ENCODE peak calls at places on chromosomes 6 and 20, in four cellular contexts. F is gastrocnemius medialis, P is A549, U is HepG2. N is an unnamed sample.

GRCh38 chr6:37868447-37868825 is 48.9 kb downstream of the ZFAND3 start:
- DNase-seq in F (no peak), P (no peak), U (no peak), N (no peak)

GRCh38 chr6:90284236-90284744 is 12.4 kb downstream of the BACH2 start:
- DNase-seq in F (peak; percentile 53), P (peak; percentile 62), U (no peak), N (no peak)

GRCh38 chr20:31926493-31926892 is 25.4 kb downstream of the PDRG1 start:
- DNase-seq in F (no peak), P (no peak), U (no peak), N (no peak)

GRCh38 chr6:30100154-30100553 is 12.7 kb downstream of the TRIM31 start:
- DNase-seq in F (no peak), P (no peak), U (no peak), N (no peak)

GRCh38 chr6:92024071-92024470 is 1395.3 kb downstream of the EPHA7 start:
- DNase-seq in F (no peak), P (no peak), U (no peak), N (no peak)

GRCh38 chr6:168088161-168089106 is 9.4 kb upstream of the FRMD1 start:
- DNase-seq in F (no peak), P (no peak), U (peak; percentile 59), N (peak; percentile 66)

GRCh38 chr6:165891320-165891719 is 228.3 kb upstream of the PDE10A start:
- DNase-seq in F (no peak), P (no peak), U (no peak), N (no peak)

GRCh38 chr6:35497571-35498406 is 910 bp upstream of the TEAD3 start:
- DNase-seq in F (no peak), P (peak; percentile 26), U (peak; percentile 47), N (peak; percentile 86)

GRCh38 chr6:45801471-45802289 is 214.0 kb downstream of the CLIC5 start:
- DNase-seq in F (no peak), P (no peak), U (no peak), N (no peak)

GRCh38 chr20:56443654-56444540 is 24.5 kb upstream of the RTF2 start:
- DNase-seq in F (no peak), P (no peak), U (peak; percentile 29), N (no peak)

GRCh38 chr6:15907914-15908518 is 220.9 kb upstream of the MYLIP start:
- DNase-seq in F (no peak), P (no peak), U (no peak), N (no peak)

GRCh38 chr20:61895016-61895415 is 170.7 kb downstream of the TAF4 start:
- DNase-seq in F (peak; percentile 24), P (no peak), U (no peak), N (peak; percentile 73)

GRCh38 chr6:17159240-17159639 is 57.4 kb downstream of the STMND1 start:
- DNase-seq in F (no peak), P (no peak), U (peak; percentile 83), N (no peak)

GRCh38 chr6:139977887-139978332 is 603.5 kb upstream of the CITED2 start:
- DNase-seq in F (peak; percentile 33), P (no peak), U (peak; percentile 18), N (no peak)

GRCh38 chr20:49368596-49368995 is 90.7 kb upstream of the ZNFX1 start:
- DNase-seq in F (no peak), P (no peak), U (no peak), N (no peak)

GRCh38 chr6:89828988-89829590 is 591 bp upstream of the CASP8AP2 start:
- DNase-seq in F (no peak), P (peak; percentile 21), U (no peak), N (peak; percentile 81)

GRCh38 chr6:23245559-23245958 is 676.2 kb downstream of the HDGFL1 start:
- DNase-seq in F (no peak), P (no peak), U (no peak), N (no peak)

GRCh38 chr6:117616971-117617765 is 14.9 kb upstream of the GOPC start:
- DNase-seq in F (no peak), P (no peak), U (no peak), N (no peak)

GRCh38 chr6:154373971-154374370 is 17.4 kb upstream of the IPCEF1 start:
- DNase-seq in F (no peak), P (no peak), U (no peak), N (no peak)

GRCh38 chr20:36908603-36909002 is 32.7 kb downstream of the TLDC2 start:
- DNase-seq in F (no peak), P (no peak), U (no peak), N (no peak)

GRCh38 chr6:26594730-26595632 is 1.8 kb upstream of the ABT1 start:
- DNase-seq in F (no peak), P (peak; percentile 53), U (peak; percentile 58), N (no peak)

GRCh38 chr20:40966103-40966502 is 62.5 kb upstream of the TOP1 start:
- DNase-seq in F (no peak), P (no peak), U (peak; percentile 53), N (no peak)

GRCh38 chr6:32692019-32692418 is 25.6 kb upstream of the HLA-DQB1 start:
- DNase-seq in F (no peak), P (no peak), U (peak; percentile 35), N (no peak)

GRCh38 chr20:18831830-18832229 is 18.2 kb downstream of the SCP2D1 start:
- DNase-seq in F (no peak), P (no peak), U (no peak), N (no peak)

GRCh38 chr6:135002229-135002844 is 52.3 kb downstream of the HBS1L start:
- DNase-seq in F (no peak), P (peak; percentile 5), U (peak; percentile 12), N (no peak)

GRCh38 chr6:106162926-106163325 is 76.8 kb downstream of the PRDM1 start:
- DNase-seq in F (no peak), P (no peak), U (no peak), N (no peak)

GRCh38 chr20:444117-444516 is 18.2 kb downstream of the TBC1D20 start:
- DNase-seq in F (no peak), P (no peak), U (no peak), N (no peak)

GRCh38 chr20:64041781-64042771 is 6.1 kb downstream of the C20orf204 start:
- DNase-seq in F (no peak), P (no peak), U (no peak), N (peak; percentile 83)
- TF ChIP-seq POLR2A in F (no peak), P (no peak), U (peak; percentile 46), N (no peak)

GRCh38 chr20:13685623-13686022 is 46.9 kb upstream of the TASP1 start:
- DNase-seq in F (no peak), P (no peak), U (no peak), N (no peak)
- TF ChIP-seq CTCF in F (no peak), P (no peak), U (no peak), N (no peak)

GRCh38 chr20:43457640-43458421 is at the start of gene SRSF6:
- DNase-seq in F (peak; percentile 93), P (peak; percentile 84), U (peak; percentile 88), N (peak; percentile 98)
- TF ChIP-seq POLR2A in F (peak; percentile 99), P (peak; percentile 99), U (peak; percentile 99), N (peak; percentile 94)

DNA sequence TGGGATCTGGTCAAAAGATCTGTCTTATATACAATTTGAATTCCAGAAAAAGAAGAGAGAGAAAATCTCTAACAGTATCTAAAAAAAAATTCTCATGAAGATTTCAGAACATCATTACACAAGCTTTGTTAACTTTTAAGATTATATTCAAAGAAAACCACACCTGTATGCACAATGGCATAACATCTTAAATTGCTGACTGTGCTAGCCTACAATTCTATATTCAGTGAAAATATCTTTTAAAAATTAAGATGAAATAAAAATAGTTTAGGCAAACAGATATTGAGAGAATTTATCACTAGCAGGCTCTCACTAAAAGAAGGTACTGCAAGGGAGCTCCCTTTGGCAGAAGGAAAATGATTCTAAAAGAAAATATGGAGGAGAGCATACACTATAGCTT is 100.3 kb downstream of the BCKDHB start:
- DNase-seq in F (no peak), P (no peak), U (no peak), N (no peak)
- TF ChIP-seq CTCF in F (no peak), P (no peak), U (no peak), N (no peak)

GRCh38 chr6:111871725-111872520 is 1.3 kb downstream of the FYN start:
- DNase-seq in F (no peak), P (peak; percentile 10), U (peak; percentile 41), N (peak; percentile 80)

GRCh38 chr6:111871207-111871606 is 2.0 kb downstream of the FYN start:
- DNase-seq in F (no peak), P (no peak), U (no peak), N (no peak)

GRCh38 chr6:111873178-111874029 is at the start of gene FYN:
- DNase-seq in F (peak; percentile 96), P (peak; percentile 91), U (peak; percentile 92), N (peak; percentile 99)

GRCh38 chr6:111874030-111874425 is 776 bp upstream of the FYN start:
- DNase-seq in F (no peak), P (no peak), U (no peak), N (no peak)

DNA sequence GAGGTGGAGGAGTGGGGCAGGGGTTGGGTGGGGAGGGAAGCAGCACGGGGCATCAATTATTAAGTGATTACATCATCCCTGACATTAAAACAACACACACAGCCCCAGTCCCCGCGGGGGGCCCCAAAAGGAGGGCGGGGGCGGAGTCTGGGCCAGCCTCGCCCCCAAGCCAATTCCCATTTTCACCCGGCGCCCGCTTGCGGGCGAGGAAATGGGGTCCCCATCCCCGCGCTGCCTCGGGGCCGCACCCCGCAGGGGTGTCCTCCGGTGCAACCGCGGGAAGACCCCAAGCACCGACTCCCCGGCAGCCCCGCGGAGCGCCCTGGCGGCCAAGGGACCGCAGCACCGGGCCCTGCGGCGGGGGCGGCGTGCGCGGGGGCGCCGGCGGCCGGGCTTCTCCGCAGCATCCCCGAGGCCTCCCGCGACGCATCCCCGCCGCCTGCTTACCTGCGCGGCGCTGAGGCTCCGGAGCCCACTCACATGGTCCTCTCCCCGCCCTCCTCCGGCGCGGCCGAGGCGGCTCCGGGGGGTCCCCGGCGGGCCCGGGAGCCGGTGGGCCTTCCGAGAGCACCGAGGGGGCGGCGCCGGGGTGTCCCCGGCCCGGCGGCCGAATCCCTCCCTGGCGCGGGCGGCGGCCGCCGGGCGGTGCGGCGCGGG is 603 bp downstream of the FYN start:
- DNase-seq in F (peak; percentile 24), P (no peak), U (no peak), N (peak; percentile 89)
- TF ChIP-seq POLR2A in F (no peak), P (no peak), U (no peak), N (no peak)

DNA sequence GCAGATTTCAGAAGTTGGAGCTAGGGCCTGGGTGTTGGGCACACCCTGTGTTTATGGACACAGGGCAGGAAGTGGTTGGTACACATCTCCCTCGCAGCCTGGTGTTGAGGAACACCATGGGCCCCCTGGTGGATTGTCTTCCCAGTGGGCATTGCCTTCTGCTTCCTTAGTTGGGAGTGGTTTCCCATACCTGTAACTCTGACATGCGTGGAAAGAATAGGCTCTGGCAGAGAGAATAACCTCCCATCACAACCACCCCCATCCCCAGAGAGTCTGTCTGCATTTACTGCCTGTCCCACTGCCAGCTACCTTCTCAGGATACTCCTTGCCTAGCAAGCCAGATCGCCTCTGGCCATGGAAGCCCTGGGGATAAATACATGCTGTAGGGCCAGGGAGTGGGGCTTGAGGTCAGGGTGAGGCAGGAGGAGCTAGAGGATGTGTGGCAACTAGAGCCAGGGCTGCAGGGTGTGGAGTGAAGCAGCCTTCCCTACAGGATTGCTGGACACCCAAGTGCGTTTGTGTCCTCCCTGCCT is 14.7 kb downstream of the LRRC73 start:
- DNase-seq in F (no peak), P (no peak), U (peak; percentile 41), N (no peak)
- TF ChIP-seq CTCF in F (no peak), P (no peak), U (peak; percentile 57), N (no peak)

DNA sequence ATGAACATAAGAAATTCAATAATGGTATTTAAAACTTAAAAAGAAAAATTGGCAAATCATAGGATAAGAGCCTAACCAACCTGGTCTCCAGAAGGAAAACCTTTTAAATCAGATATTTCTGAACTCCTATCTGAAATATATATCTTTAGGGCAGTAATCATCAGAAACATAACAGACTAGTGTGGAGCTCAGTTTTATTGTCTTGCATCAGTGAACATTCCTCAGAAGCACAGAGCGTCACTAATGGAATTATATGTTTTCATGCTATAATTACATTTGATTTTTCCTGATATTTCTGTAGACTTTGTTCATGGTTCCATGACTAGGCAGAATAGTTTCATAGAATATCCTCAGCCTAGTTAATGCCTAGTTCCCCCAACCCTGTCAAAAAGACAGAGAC is 262.2 kb downstream of the EYA4 start:
- DNase-seq in F (no peak), P (no peak), U (no peak), N (no peak)
- TF ChIP-seq POLR2A in F (no peak), P (no peak), U (no peak), N (no peak)

N was measured in spleen.